ENCODE peak calls at places on chromosomes 1 and 21, in six cellular contexts. One of them, this sample, is unnamed.

GRCh38 chr21:42570841-42571387 is 57.3 kb downstream of the SLC37A1 start:
- DNase-seq in left cardiac atrium: no peak
- DNase-seq in progenitor cell of endocrine pancreas: peak; percentile 28
- DNase-seq in nucleus accumbens: peak; percentile 20
- DNase-seq in Panc1: no peak
- DNase-seq in H54: no peak
- DNase-seq in this sample: no peak

GRCh38 chr1:89598450-89599331 is 34.2 kb upstream of the LRRC8C start:
- DNase-seq in left cardiac atrium: no peak
- DNase-seq in H54: peak; percentile 16
- DNase-seq in Panc1: peak; percentile 25
- DNase-seq in nucleus accumbens: no peak
- DNase-seq in progenitor cell of endocrine pancreas: no peak
- DNase-seq in this sample: peak; percentile 46

GRCh38 chr1:66334311-66334710 is 199.6 kb upstream of the SGIP1 start:
- DNase-seq in Panc1: no peak
- DNase-seq in left cardiac atrium: no peak
- DNase-seq in progenitor cell of endocrine pancreas: no peak
- DNase-seq in H54: no peak
- DNase-seq in nucleus accumbens: no peak
- DNase-seq in this sample: no peak

GRCh38 chr1:83931658-83932253 is 67.2 kb downstream of the TTLL7 start:
- DNase-seq in nucleus accumbens: no peak
- DNase-seq in H54: peak; percentile 7
- DNase-seq in left cardiac atrium: no peak
- DNase-seq in Panc1: peak; percentile 56
- DNase-seq in progenitor cell of endocrine pancreas: no peak
- DNase-seq in this sample: peak; percentile 56

GRCh38 chr1:51316764-51317120 is 13.6 kb downstream of the TTC39A start:
- DNase-seq in left cardiac atrium: no peak
- DNase-seq in nucleus accumbens: no peak
- DNase-seq in progenitor cell of endocrine pancreas: no peak
- DNase-seq in Panc1: no peak
- DNase-seq in H54: no peak
- DNase-seq in this sample: no peak

GRCh38 chr1:221394011-221394544 is 347.8 kb downstream of the DUSP10 start:
- DNase-seq in Panc1: no peak
- DNase-seq in left cardiac atrium: no peak
- DNase-seq in progenitor cell of endocrine pancreas: no peak
- DNase-seq in nucleus accumbens: no peak
- DNase-seq in H54: no peak
- DNase-seq in this sample: no peak

GRCh38 chr1:20840731-20841130 is 53.6 kb upstream of the HP1BP3 start:
- DNase-seq in left cardiac atrium: no peak
- DNase-seq in nucleus accumbens: no peak
- DNase-seq in H54: no peak
- DNase-seq in progenitor cell of endocrine pancreas: no peak
- DNase-seq in Panc1: no peak
- DNase-seq in this sample: no peak

GRCh38 chr1:224783006-224783651 is 146.3 kb upstream of the DNAH14 start:
- DNase-seq in H54: no peak
- DNase-seq in nucleus accumbens: no peak
- DNase-seq in left cardiac atrium: no peak
- DNase-seq in progenitor cell of endocrine pancreas: no peak
- DNase-seq in Panc1: no peak
- DNase-seq in this sample: no peak

GRCh38 chr1:9422921-9423505 is 116.3 kb upstream of the SLC25A33 start:
- DNase-seq in nucleus accumbens: no peak
- DNase-seq in left cardiac atrium: no peak
- DNase-seq in H54: no peak
- DNase-seq in Panc1: no peak
- DNase-seq in progenitor cell of endocrine pancreas: no peak
- DNase-seq in this sample: no peak